ENCODE peak calls at places on chromosomes 13 and 19, in four cellular contexts. X is mesendoderm, B is IMR-90, G is H9. U is an unnamed sample.

GRCh38 chr19:48556163-48556562 is 4.2 kb downstream of the SULT2B1 start:
- DNase-seq in B (peak; percentile 69), G (peak; percentile 84), X (peak; percentile 85), U (peak; percentile 88)

GRCh38 chr19:57815247-57816075 is 748 bp upstream of the ZNF552 start:
- DNase-seq in G (no peak), B (no peak), X (peak; percentile 71), U (no peak)

GRCh38 chr19:47229674-47230121 is 1.3 kb downstream of the BBC3 start:
- DNase-seq in G (no peak), B (peak; percentile 37), X (peak; percentile 51), U (peak; percentile 64)

GRCh38 chr13:27966641-27967202 is 2.4 kb downstream of the CDX2 start:
- DNase-seq in B (no peak), X (peak; percentile 78), G (peak; percentile 90), U (no peak)

GRCh38 chr19:4391701-4392543 is 8.4 kb downstream of the SH3GL1 start:
- DNase-seq in B (peak; percentile 91), G (no peak), X (no peak), U (peak; percentile 70)

GRCh38 chr13:30002577-30002976 is 152.2 kb upstream of the UBL3 start:
- DNase-seq in B (peak; percentile 85), X (no peak), G (no peak), U (peak; percentile 72)

GRCh38 chr19:41601771-41602170 is 25.1 kb downstream of the CEACAM4 start:
- DNase-seq in G (no peak), B (no peak), X (no peak), U (no peak)

GRCh38 chr13:23348270-23349126 is 85.0 kb downstream of the SACS start:
- DNase-seq in B (no peak), G (no peak), X (peak; percentile 17), U (no peak)

GRCh38 chr19:44007473-44007872 is 4.7 kb downstream of the ZNF230 start:
- DNase-seq in G (no peak), X (no peak), B (no peak), U (no peak)

GRCh38 chr13:36343766-36344165 is 2.4 kb downstream of the SPART start:
- DNase-seq in B (no peak), G (no peak), X (no peak), U (no peak)

GRCh38 chr19:46232029-46232428 is 2.5 kb downstream of the IGFL1 start:
- DNase-seq in X (no peak), G (no peak), B (no peak), U (no peak)

GRCh38 chr13:91017669-91018053 is 329.8 kb upstream of the MIR17HG start:
- DNase-seq in X (peak; percentile 53), B (no peak), G (peak; percentile 44), U (no peak)

GRCh38 chr13:69551193-69551592 is 556.4 kb upstream of the ATXN8OS start:
- DNase-seq in B (no peak), X (no peak), G (no peak), U (no peak)

GRCh38 chr13:20721454-20722357 is 18.2 kb downstream of the IL17D start:
- DNase-seq in X (peak; percentile 66), B (peak; percentile 79), G (peak; percentile 68), U (peak; percentile 46)

GRCh38 chr13:52808842-52809219 is 39.6 kb downstream of the PCDH8 start:
- DNase-seq in G (no peak), B (no peak), X (peak; percentile 47), U (no peak)

GRCh38 chr13:109672545-109672944 is 113.8 kb downstream of the IRS2 start:
- DNase-seq in B (peak; percentile 19), G (no peak), X (no peak), U (peak; percentile 80)

GRCh38 chr19:42514449-42514848 is 13.8 kb downstream of the CEACAM1 start:
- DNase-seq in G (no peak), X (no peak), B (no peak), U (no peak)

GRCh38 chr19:34816708-34817107 is 43.7 kb upstream of the ZNF599 start:
- DNase-seq in X (no peak), B (no peak), G (no peak), U (no peak)

GRCh38 chr13:95098916-95099315 is 202.3 kb downstream of the ABCC4 start:
- DNase-seq in X (no peak), B (no peak), G (no peak), U (no peak)

GRCh38 chr13:40422588-40423235 is 243.7 kb downstream of the FOXO1 start:
- DNase-seq in B (no peak), G (no peak), X (no peak), U (no peak)

GRCh38 chr19:3046621-3047306 is 15.5 kb downstream of the TLE5 start:
- DNase-seq in G (peak; percentile 74), X (peak; percentile 79), B (no peak), U (no peak)

GRCh38 chr13:33348366-33348765 is 62.8 kb upstream of the STARD13 start:
- DNase-seq in G (no peak), X (no peak), B (peak; percentile 85), U (peak; percentile 85)

GRCh38 chr19:3606174-3606689 is 443 bp downstream of the TBXA2R start:
- DNase-seq in B (no peak), G (peak; percentile 64), X (peak; percentile 34), U (no peak)

GRCh38 chr19:51702754-51703654 is 9.9 kb downstream of the SPACA6 start:
- DNase-seq in X (peak; percentile 91), B (no peak), G (peak; percentile 91), U (peak; percentile 28)

GRCh38 chr19:18203408-18203862 is 407 bp downstream of the RAB3A start:
- DNase-seq in X (no peak), B (no peak), G (no peak), U (no peak)

DNA sequence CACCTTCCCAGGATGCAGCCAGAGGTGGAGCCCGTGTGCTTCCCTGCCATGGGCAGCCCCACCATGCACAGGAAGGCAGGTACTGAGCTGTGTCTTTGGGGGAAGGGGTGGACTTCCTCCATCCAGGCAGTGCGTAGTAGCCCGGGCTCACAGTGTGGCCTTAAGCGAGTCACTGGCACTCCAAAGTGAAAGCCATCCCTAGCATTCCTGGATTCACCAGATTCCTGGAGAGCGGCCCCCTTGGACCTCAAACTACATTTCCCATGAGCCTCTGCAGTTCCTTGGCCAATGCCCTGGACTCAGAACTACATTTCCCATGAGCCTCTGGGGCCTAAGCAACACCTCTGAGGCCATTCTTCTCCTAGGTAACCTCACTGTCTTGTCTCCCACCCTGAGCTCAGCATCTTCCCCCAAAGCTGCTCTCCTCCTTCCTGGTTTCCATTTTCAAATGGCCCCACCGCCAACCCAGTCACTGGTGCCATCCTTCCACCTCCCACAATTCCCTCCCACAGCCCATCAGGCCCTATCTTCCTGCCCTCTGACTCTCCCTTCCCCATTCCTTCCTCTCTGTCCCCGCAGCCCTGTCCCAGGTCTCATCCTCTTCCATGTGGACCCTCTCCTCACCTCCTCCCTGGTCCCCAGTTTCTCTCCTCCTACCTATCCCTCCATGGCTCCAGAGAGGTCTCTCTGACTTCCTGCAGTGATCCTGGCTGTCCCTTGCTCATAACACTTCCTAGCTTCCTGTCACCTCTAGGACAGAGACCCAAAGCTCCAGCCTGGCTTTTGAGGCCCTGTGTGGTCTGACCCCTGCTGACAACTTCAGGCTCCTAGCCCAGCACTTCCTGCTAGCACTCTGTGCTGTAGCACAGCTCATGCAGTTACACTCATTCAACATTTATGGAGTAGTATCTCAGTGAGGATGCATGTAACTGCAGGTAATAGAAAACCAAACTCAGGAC is at the start of gene C19orf81:
- DNase-seq in G (peak; percentile 90), B (peak; percentile 6), X (peak; percentile 95), U (no peak)
- H3K18ac ChIP-seq in G (no peak within 1 kb of the TSS), B (no peak within 1 kb of the TSS), X (no peak within 1 kb of the TSS), U (no peak within 1 kb of the TSS)

GRCh38 chr19:10332158-10332964 is 968 bp downstream of the RAVER1 start:
- DNase-seq in G (no peak), B (no peak), X (no peak), U (no peak)

GRCh38 chr19:10333758-10334339 is 520 bp upstream of the RAVER1 start:
- DNase-seq in X (no peak), B (no peak), G (no peak), U (no peak)

GRCh38 chr19:10335149-10336053 is 2.1 kb upstream of the RAVER1 start:
- DNase-seq in X (no peak), G (peak; percentile 52), B (no peak), U (no peak)

GRCh38 chr19:10334340-10335148 is 1.2 kb upstream of the RAVER1 start:
- DNase-seq in B (peak; percentile 93), G (peak; percentile 95), X (peak; percentile 92), U (peak; percentile 97)

DNA sequence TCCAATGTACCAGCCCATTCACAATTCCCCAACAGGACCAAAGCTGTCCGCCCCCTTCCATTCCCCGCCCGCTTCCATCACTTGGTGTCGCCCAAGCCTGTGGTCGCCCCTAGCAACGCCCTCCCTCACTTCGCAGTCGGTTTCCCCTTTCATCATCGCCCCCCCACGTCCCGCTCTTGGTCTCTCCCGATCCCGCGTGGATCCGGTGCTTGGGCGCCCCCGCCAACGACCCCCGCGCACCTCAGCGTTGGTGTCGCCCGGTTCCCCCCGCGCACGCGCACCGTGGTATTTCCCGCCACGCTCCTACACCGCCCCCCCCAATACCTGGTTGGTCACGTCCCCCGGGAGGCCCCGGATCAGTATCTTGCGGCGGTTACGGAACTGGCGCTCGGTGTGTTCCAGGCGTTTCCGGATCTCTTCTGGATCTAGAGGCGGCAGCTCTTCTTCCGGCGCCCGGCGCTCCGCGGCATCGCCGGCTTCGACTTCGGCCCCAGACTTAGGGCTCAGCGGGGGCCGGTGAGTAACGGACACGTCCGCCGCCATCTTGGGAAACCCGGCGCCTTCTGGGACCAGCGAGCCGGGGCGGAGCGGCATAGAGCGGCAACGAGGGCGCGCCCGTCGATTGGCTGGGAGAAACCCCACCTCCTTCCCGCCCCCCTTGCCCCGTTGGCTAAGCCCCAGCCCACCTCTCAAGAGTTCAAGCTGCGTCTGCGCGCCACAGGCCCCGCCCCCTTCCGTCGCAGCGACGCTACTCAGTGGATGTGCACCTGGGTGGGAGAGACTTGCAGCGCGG is at the start of gene RAVER1:
- DNase-seq in X (peak; percentile 98), G (peak; percentile 97), B (peak; percentile 97), U (peak; percentile 98)
- H2BK5ac ChIP-seq in X (no peak within 1 kb of the TSS), G (no peak within 1 kb of the TSS), B (peak within 1 kb of the TSS; percentile 93), U (peak within 1 kb of the TSS; percentile 95)

GRCh38 chr19:33208904-33209843 is 15.0 kb downstream of the LRP3 start:
- DNase-seq in B (no peak), X (no peak), G (no peak), U (no peak)

GRCh38 chr19:33208371-33208770 is 14.2 kb downstream of the LRP3 start:
- DNase-seq in X (no peak), B (no peak), G (no peak), U (no peak)

GRCh38 chr19:33209844-33210230 is 15.7 kb downstream of the LRP3 start:
- DNase-seq in B (no peak), X (no peak), G (no peak), U (no peak)

GRCh38 chr19:33212024-33212772 is 13.5 kb downstream of the SLC7A10 start:
- DNase-seq in G (no peak), B (no peak), X (no peak), U (no peak)

DNA sequence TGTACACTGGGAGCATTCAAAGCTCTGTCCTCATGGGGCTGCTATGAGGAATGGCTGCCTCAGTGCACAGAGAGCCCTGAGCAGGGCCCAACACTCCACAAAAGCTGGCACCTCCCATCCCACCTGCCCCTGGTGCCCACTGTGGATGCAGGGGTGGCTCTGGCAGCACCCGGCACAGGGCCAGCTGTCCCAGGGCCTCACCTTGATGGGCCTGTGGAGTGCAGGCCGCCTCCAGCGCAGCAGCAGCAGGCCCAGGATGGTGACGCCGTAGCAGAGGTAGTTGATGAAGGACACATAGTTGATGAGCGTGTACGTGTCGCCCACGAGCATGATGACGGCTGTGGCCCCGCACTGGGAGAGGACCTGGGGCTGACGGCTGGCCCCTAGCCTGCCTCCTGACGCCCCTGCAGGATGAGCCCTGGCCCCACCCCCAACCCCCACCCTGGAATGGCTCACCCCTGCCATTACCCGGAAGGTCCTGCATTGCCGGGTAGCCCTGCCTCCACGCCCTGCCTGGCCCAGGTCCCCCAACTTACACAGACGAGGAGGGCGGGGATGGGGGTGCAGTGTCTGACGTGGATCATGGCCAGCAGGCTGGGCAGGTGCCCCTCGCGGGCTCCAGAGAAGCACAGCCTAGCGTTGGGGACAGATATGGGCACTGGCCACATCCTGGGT is 15.2 kb downstream of the SLC7A10 start:
- DNase-seq in X (no peak), G (no peak), B (no peak), U (no peak)
- H3K23ac ChIP-seq in X (no peak overlapping the region), G (no peak overlapping the region), B (no peak overlapping the region), U (no peak overlapping the region)

GRCh38 chr19:2034729-2035589 is 16.1 kb downstream of the MKNK2 start:
- DNase-seq in X (peak; percentile 86), G (peak; percentile 98), B (peak; percentile 8), U (peak; percentile 28)
- H3K18ac ChIP-seq in X (no peak overlapping the region), G (peak overlapping the region; percentile 88), B (no peak overlapping the region), U (no peak overlapping the region)